ENCODE peak calls at places on chromosomes 13 and 19, in eight cellular contexts. L is lower lobe of right lung; R is CD4-positive, alpha-beta memory T cell; N is colonic mucosa; O is left ventricle myocardium inferior; J is transverse colon; P is epithelial cell of prostate; Q is neuronal stem cell. I is an unnamed sample.

GRCh38 chr19:44772969-44773368 is 4.7 kb upstream of the CBLC start:
- DNase-seq in J (no peak), P (no peak), R (no peak), N (no peak), L (no peak), Q (no peak), O (no peak), I (no peak)

GRCh38 chr19:28454083-28454482 is 758.9 kb downstream of the UQCRFS1 start:
- DNase-seq in Q (no peak), J (no peak), N (no peak), L (no peak), O (no peak), P (no peak), R (no peak), I (no peak)

GRCh38 chr19:48480151-48480475 is 10.9 kb downstream of the CYTH2 start:
- DNase-seq in Q (no peak), P (no peak), N (peak), J (peak), R (no peak), L (peak), O (peak), I (peak)

GRCh38 chr19:10230904-10231623 is at the start of gene S1PR2:
- DNase-seq in R (peak), J (peak), Q (peak), O (peak), P (no peak), L (peak), N (peak), I (peak)

GRCh38 chr13:92463134-92463533 is 763.5 kb upstream of the GPC6 start:
- DNase-seq in J (peak), P (no peak), L (no peak), O (no peak), N (peak), Q (no peak), R (no peak), I (no peak)

GRCh38 chr19:41218615-41219507 is at the start of gene AXL:
- DNase-seq in N (peak), J (peak), O (peak), P (peak), Q (peak), R (no peak), L (peak), I (peak)

GRCh38 chr19:46217476-46217875 is 12.1 kb upstream of the IGFL1 start:
- DNase-seq in P (no peak), J (no peak), Q (no peak), R (no peak), N (no peak), O (no peak), L (no peak), I (peak)

GRCh38 chr13:37995052-37995451 is 125.5 kb upstream of the TRPC4 start:
- DNase-seq in P (no peak), L (no peak), O (no peak), R (no peak), Q (peak), N (no peak), J (no peak), I (no peak)

GRCh38 chr19:4064073-4064550 is 2.6 kb downstream of the ZBTB7A start:
- DNase-seq in L (peak), J (peak), P (no peak), O (no peak), N (peak), R (no peak), Q (no peak), I (peak)

GRCh38 chr19:47518139-47518538 is 3.3 kb upstream of the NAPA start:
- DNase-seq in N (no peak), Q (no peak), O (no peak), P (no peak), J (peak), L (no peak), R (no peak), I (no peak)

GRCh38 chr19:50478901-50479715 is 2.5 kb upstream of the GARIN5A start:
- DNase-seq in P (no peak), L (no peak), O (no peak), N (no peak), R (no peak), Q (no peak), J (no peak), I (peak)

GRCh38 chr19:51784922-51785690 is 9.9 kb upstream of the FPR3 start:
- DNase-seq in J (peak), L (peak), O (peak), R (no peak), N (peak), Q (no peak), P (peak), I (no peak)

GRCh38 chr13:73299787-73300186 is 241.0 kb downstream of the KLF5 start:
- DNase-seq in O (no peak), J (no peak), P (no peak), R (no peak), L (no peak), Q (no peak), N (no peak), I (no peak)

GRCh38 chr19:52640916-52641315 is 2.8 kb upstream of the ZNF83 start:
- DNase-seq in O (no peak), J (no peak), Q (no peak), P (no peak), N (no peak), R (no peak), L (no peak), I (no peak)

GRCh38 chr19:17470204-17470841 is at the start of gene SLC27A1:
- DNase-seq in O (peak), L (peak), J (peak), N (peak), Q (peak), P (peak), R (peak), I (peak)

GRCh38 chr19:31312004-31312403 is 37.2 kb downstream of the TSHZ3 start:
- DNase-seq in P (no peak), Q (no peak), L (no peak), N (no peak), J (no peak), O (no peak), R (no peak), I (no peak)

GRCh38 chr19:44643605-44644390 is at the start of gene PVR:
- DNase-seq in P (no peak), R (no peak), O (peak), L (peak), N (peak), Q (peak), J (peak), I (peak)

GRCh38 chr19:13097331-13098258 is 5.1 kb downstream of the LYL1 start:
- DNase-seq in J (no peak), N (no peak), O (no peak), P (no peak), R (no peak), Q (no peak), L (peak), I (peak)
- H3K27ac ChIP-seq in J (peak), N (peak), O (peak), P (no peak), R (no peak), Q (no peak), L (peak), I (no peak)

GRCh38 chr13:80454245-80454644 is 113.3 kb upstream of the SPRY2 start:
- DNase-seq in R (no peak), P (no peak), N (no peak), J (no peak), O (no peak), L (no peak), Q (no peak), I (no peak)
- H3K27ac ChIP-seq in R (no peak), P (no peak), N (no peak), J (no peak), O (no peak), L (no peak), Q (no peak), I (no peak)

GRCh38 chr13:80680786-80681366 is 339.9 kb upstream of the SPRY2 start:
- DNase-seq in R (no peak), L (no peak), N (no peak), O (no peak), J (no peak), P (no peak), Q (no peak), I (no peak)

GRCh38 chr13:80690208-80690607 is 349.3 kb upstream of the SPRY2 start:
- DNase-seq in P (no peak), N (no peak), L (no peak), R (no peak), Q (no peak), J (no peak), O (no peak), I (no peak)

GRCh38 chr13:80684525-80685017 is 343.6 kb upstream of the SPRY2 start:
- DNase-seq in O (no peak), P (no peak), L (no peak), J (no peak), R (no peak), Q (peak), N (no peak), I (no peak)

GRCh38 chr13:80685942-80686341 is 345.0 kb upstream of the SPRY2 start:
- DNase-seq in R (no peak), L (no peak), Q (no peak), O (no peak), N (no peak), P (no peak), J (no peak), I (no peak)
- H3K27ac ChIP-seq in R (no peak), L (no peak), Q (no peak), O (no peak), N (no peak), P (no peak), J (no peak), I (no peak)

GRCh38 chr13:48220592-48221300 is 12.3 kb upstream of the ITM2B start:
- DNase-seq in Q (no peak), L (no peak), J (no peak), P (no peak), N (no peak), R (peak), O (no peak), I (no peak)

GRCh38 chr13:48221301-48222190 is 11.5 kb upstream of the ITM2B start:
- DNase-seq in P (no peak), R (peak), O (no peak), L (no peak), J (no peak), Q (no peak), N (no peak), I (no peak)

GRCh38 chr13:48223016-48223385 is 10.0 kb upstream of the ITM2B start:
- DNase-seq in J (no peak), Q (no peak), N (no peak), R (no peak), P (no peak), O (no peak), L (no peak), I (no peak)

GRCh38 chr13:48222358-48223015 is 10.5 kb upstream of the ITM2B start:
- DNase-seq in R (no peak), L (peak), N (no peak), O (peak), J (peak), P (no peak), Q (no peak), I (no peak)
- H3K27ac ChIP-seq in R (peak), L (peak), N (peak), O (peak), J (peak), P (no peak), Q (no peak), I (peak)

DNA sequence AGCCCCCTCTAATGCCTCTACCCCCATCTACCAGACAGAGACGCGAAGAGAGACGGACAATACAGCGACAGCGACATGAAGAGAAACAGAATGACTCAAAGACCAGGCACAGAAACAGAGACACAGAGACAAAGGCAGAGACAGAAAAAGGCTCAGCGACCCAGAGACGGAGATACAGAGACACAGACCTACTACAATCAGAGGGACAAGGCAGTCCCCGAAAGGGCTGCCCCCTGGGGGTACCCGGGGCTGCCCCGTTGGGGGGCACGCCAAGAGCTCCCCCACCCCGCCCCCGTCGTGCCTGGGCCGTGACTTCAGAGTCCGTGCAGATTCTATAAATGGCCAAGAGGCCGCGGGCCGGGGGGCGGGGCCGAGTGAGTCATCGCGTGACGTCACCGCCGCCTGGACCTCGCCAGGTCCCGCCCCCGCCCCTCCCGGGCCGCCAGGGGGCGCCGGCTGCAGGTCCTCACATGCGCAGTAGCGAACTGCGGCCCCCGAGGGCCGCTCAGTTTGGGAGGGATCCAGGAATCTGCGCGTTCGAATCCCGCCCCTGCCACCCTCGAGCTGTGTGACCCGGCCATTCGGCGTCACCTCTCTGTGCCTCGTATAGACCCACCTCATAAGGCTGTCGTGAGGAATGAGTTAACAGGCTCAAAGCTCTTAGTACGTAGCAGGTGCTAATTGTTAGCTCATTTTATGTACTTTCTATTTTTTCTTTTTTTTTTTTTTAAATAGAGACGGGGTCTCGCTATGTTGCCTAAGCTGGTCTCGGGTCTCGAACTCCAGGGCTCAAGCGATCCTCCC is 2.7 kb upstream of the CNN1 start:
- DNase-seq in R (peak), P (no peak), Q (peak), J (peak), L (peak), O (peak), N (peak), I (peak)
- H3K27ac ChIP-seq in R (peak), P (no peak), Q (no peak), J (peak), L (peak), O (peak), N (peak), I (peak)

GRCh38 chr13:97308735-97309429 is 86.7 kb downstream of the MBNL2 start:
- DNase-seq in J (no peak), L (no peak), N (no peak), R (no peak), P (no peak), Q (no peak), O (no peak), I (no peak)

GRCh38 chr13:97306646-97307045 is 84.5 kb downstream of the MBNL2 start:
- DNase-seq in R (no peak), O (no peak), P (no peak), Q (no peak), N (no peak), J (no peak), L (no peak), I (no peak)

GRCh38 chr13:97307544-97307881 is 85.4 kb downstream of the MBNL2 start:
- DNase-seq in R (no peak), P (no peak), O (no peak), L (no peak), J (no peak), N (no peak), Q (no peak), I (no peak)

GRCh38 chr13:97307096-97307495 is 85.0 kb downstream of the MBNL2 start:
- DNase-seq in Q (no peak), N (no peak), R (no peak), O (no peak), J (no peak), P (no peak), L (no peak), I (no peak)

GRCh38 chr13:97307882-97308624 is 85.9 kb downstream of the MBNL2 start:
- DNase-seq in P (no peak), J (no peak), O (peak), L (no peak), N (no peak), Q (peak), R (no peak), I (no peak)
- H3K27ac ChIP-seq in P (peak), J (peak), O (peak), L (no peak), N (peak), Q (peak), R (no peak), I (peak)

DNA sequence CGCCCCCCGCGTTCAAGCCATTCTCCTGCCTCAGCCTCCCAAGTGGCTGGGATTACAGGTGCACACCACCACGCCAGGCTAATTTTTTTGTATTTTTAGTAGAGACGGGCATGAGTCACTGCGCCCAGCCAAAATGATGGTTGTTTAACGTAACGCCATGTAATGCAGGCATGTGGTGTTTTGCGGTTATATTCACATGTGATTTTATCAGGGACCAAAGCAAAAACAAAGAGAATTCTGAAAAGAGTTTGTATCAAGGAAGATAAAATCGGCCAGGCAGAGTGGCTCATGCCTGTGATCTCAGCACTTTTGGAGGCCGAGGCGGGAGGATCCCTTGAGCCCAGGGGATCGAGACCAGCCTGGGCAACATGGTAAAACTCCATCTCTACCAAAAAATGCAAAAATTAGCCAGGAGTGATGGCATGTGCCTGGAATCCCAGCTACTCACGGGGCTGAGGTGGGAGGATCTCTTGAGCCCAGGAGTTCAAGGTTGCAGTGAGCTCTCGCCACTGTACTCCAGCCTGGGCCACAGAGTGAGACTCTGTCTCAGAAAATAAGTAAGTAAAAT is 4.7 kb upstream of the ADGRE2 start:
- DNase-seq in O (no peak), R (no peak), Q (no peak), J (no peak), N (no peak), L (no peak), P (no peak), I (no peak)
- H3K27ac ChIP-seq in O (no peak), R (no peak), Q (no peak), J (no peak), N (no peak), L (peak), P (no peak), I (no peak)

GRCh38 chr19:6519289-6519688 is 11.5 kb upstream of the TNFSF9 start:
- DNase-seq in R (no peak), Q (no peak), O (no peak), N (no peak), P (peak), J (no peak), L (no peak), I (no peak)
- H3K27ac ChIP-seq in R (no peak), Q (no peak), O (no peak), N (no peak), P (no peak), J (no peak), L (no peak), I (no peak)

DNA sequence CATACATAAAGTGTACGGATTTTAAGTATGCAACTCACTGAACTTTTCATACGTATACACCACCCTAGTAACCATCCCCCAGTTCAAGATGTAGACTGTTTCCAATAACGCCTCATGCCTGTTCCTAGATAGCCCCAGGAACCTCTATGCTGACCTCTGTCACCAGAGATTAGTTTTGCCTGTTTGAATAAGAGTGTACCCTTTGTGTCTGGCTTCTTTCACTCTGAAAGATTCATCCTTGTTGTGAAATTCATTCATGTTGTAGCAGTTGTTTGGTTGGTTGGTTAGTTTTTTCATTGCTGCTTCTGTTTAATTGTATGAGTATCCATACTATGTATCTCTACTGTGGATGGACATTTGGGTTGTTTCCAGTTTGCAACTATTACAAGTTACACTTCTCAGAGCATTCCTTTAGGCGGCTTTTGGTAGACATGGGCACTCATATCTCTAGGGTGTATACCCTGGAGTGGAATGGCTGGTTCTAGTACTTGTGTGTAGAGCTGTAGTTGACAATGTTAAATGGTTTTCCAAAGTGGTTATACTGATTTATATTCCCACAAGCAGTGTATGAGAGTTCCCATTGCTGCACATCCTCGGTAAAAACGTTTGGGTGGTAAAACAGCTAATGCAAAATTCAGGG is 1.6 kb downstream of the RNASEH2B start:
- DNase-seq in R (no peak), O (no peak), Q (peak), L (no peak), P (no peak), J (no peak), N (no peak), I (no peak)
- H3K27ac ChIP-seq in R (peak), O (peak), Q (no peak), L (peak), P (no peak), J (peak), N (peak), I (no peak)

DNA sequence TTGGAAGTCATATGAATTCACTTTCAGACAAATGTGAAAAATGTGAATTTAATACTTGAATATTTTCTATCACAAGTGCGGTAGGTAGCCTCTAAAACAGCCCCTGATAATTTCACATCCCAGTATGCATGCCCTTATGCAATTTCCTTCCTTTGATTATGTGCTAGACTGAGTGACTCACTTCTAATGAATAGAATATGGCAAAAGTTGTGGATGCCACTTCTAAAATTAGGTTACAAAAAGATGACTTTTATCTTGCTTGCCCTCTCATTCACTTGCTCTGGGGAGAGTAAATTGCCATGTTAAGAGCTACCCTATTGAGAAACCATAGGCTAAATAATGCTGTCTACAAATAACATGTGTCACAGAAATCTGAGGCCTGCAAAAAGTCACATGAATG is 402.5 kb upstream of the PCDH9 start:
- DNase-seq in L (no peak), N (no peak), R (no peak), O (no peak), Q (no peak), P (no peak), J (no peak), I (no peak)
- H3K27ac ChIP-seq in L (no peak), N (no peak), R (no peak), O (no peak), Q (no peak), P (no peak), J (no peak), I (no peak)

I was measured in kidney.